ENCODE peak calls at places on chromosomes 7 and 10, in four cellular contexts. Y is PC-3, U is colonic mucosa, Z is NT2/D1. R is an unnamed sample.

GRCh38 chr7:41193738-41194287 is 509.1 kb downstream of the INHBA start:
- DNase-seq in Y (no peak), U (no peak), Z (no peak), R (no peak)

GRCh38 chr7:7969306-7970112 is 913 bp downstream of the GLCCI1 start:
- DNase-seq in Y (peak), U (peak), Z (peak), R (peak)

GRCh38 chr7:13017881-13018280 is 330.4 kb downstream of the ARL4A start:
- DNase-seq in Y (peak), U (no peak), Z (no peak), R (peak)

GRCh38 chr10:118032564-118032963 is 14.2 kb downstream of the RAB11FIP2 start:
- DNase-seq in Y (no peak), U (no peak), Z (no peak), R (no peak)

GRCh38 chr7:38291117-38291647 is 17.7 kb upstream of the TARP start:
- DNase-seq in Y (no peak), U (no peak), Z (no peak), R (no peak)

GRCh38 chr7:134724606-134725005 is 54.8 kb upstream of the CALD1 start:
- DNase-seq in Y (peak), U (no peak), Z (peak), R (peak)

GRCh38 chr7:128406986-128407589 is 2.7 kb downstream of the IMPDH1 start:
- DNase-seq in Y (no peak), U (no peak), Z (no peak), R (no peak)

GRCh38 chr10:74824184-74825032 is 2.0 kb upstream of the KAT6B start:
- DNase-seq in Y (no peak), U (no peak), Z (no peak), R (peak)

GRCh38 chr10:108783897-108784296 is 1139.4 kb downstream of the XPNPEP1 start:
- DNase-seq in Y (peak), U (peak), Z (peak), R (peak)

GRCh38 chr7:452791-453455 is 66.7 kb downstream of the PDGFA start:
- DNase-seq in Y (no peak), U (no peak), Z (no peak), R (no peak)

GRCh38 chr10:104910712-104911111 is 269.6 kb downstream of the SORCS3 start:
- DNase-seq in Y (no peak), U (no peak), Z (no peak), R (no peak)

GRCh38 chr10:130458509-130458908 is 322.3 kb downstream of the GLRX3 start:
- DNase-seq in Y (no peak), U (no peak), Z (no peak), R (no peak)

GRCh38 chr10:16509996-16510395 is 11.7 kb downstream of the C1QL3 start:
- DNase-seq in Y (no peak), U (no peak), Z (no peak), R (peak)

GRCh38 chr7:116999316-116999715 is 46.0 kb downstream of the ST7 start:
- DNase-seq in Y (peak), U (no peak), Z (no peak), R (peak)

GRCh38 chr7:4700577-4701235 is 18.6 kb downstream of the FOXK1 start:
- DNase-seq in Y (no peak), U (no peak), Z (no peak), R (no peak)

GRCh38 chr10:87635498-87636312 is 24.0 kb upstream of the PAPSS2 start:
- DNase-seq in Y (peak), U (no peak), Z (no peak), R (peak)

GRCh38 chr7:157132796-157133195 is 5.9 kb upstream of the UBE3C start:
- DNase-seq in Y (peak), U (no peak), Z (no peak), R (no peak)

DNA sequence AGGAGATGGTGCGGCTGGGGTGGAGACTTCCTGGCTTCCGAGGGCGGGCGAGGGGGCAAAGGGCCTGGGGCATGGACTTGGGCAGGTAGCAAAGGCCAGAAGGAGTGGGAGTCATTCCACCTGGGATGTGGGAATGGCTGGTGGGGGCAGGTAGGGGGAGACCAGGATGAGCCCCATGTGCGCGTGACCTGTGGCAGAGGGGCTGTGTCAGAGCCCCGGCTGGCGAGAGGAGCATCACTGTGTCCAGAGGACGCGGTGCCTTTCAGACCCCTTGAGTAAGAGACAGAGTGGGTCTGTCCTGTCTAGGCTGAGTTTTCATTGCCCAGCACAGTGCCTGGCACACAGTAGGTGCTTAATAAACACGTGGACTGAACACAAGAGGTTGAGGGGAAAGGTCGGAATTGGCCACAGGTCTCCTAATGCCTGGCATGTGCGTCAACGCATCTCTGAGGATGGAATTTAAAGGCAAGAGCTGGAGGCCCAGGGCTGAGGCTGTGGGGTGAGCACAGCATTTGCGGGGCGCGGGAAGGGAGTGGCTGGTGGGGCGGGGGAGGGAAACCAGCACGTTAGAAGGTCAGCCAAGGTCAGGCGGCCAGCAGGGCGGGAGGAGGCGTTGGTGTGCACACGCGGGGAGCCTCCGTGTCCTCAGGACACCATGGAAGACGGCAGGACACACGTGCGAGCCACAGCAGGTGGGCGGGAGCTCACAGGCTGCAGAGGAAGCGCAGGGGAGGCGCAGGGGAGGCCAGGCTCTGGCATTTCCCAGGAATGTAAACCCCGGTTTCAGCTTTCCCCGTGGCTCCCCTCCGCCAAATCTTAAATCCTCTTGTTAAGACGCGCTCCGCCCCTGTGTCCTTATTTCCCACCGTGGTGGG is 51.8 kb downstream of the CUX1 start:
- DNase-seq in Y (no peak), U (no peak), Z (no peak), R (no peak)
- H3K4me3 ChIP-seq in Y (no peak), U (no peak), Z (no peak), R (no peak)

GRCh38 chr7:149427096-149427680 is 33.7 kb downstream of the ZNF777 start:
- DNase-seq in Y (no peak), U (no peak), Z (no peak), R (peak)

GRCh38 chr7:149420006-149420405 is 40.9 kb downstream of the ZNF777 start:
- DNase-seq in Y (no peak), U (no peak), Z (no peak), R (no peak)

GRCh38 chr7:149423441-149423970 is 37.4 kb downstream of the ZNF777 start:
- DNase-seq in Y (no peak), U (no peak), Z (no peak), R (no peak)

GRCh38 chr7:149422065-149422913 is 38.6 kb downstream of the ZNF777 start:
- DNase-seq in Y (peak), U (peak), Z (peak), R (peak)

DNA sequence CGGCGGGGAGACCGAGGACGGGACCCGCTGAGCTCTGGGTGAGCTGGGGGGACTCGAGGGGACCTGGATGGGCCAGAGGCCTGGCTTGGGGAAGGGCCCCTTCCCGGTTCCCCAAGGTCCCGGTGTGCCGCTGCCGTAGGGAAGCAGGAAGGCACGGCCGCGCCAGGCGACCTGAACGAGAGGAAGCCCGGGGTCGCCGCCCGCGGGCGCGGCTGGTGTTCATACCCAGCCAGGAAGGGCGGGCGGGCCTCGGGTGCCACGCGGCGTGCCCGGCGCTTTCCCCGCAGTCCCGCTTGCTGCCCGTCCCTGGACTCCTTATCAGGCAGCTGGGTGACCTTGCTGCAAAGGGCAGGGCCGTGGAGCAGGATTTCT is 38.0 kb downstream of the ZNF777 start:
- DNase-seq in Y (no peak), U (peak), Z (no peak), R (no peak)
- H3K9ac ChIP-seq in Y (no peak), U (peak), Z (no peak), R (peak)

DNA sequence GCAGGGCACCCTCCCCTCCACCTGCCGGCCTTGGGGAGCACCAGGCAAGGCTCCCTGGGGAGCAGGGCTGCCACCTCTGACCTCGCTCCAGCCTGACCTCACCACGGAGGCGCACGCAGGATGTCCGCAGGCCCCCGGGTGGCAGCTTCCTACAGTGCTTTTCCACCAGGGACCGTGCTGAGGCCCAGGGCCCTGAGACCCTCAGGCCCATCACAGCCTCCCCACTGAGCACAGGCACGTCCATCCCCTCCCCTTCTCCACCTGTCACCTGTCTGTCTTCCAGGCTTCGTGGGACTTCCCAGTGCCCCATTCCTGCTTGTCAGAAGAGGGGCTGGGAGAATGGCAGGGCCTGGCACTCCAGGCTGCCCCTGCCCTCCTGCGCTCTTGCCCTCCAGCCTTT is 90.1 kb downstream of the LHPP start:
- DNase-seq in Y (no peak), U (no peak), Z (no peak), R (no peak)
- H3K4me3 ChIP-seq in Y (no peak), U (no peak), Z (no peak), R (no peak)

DNA sequence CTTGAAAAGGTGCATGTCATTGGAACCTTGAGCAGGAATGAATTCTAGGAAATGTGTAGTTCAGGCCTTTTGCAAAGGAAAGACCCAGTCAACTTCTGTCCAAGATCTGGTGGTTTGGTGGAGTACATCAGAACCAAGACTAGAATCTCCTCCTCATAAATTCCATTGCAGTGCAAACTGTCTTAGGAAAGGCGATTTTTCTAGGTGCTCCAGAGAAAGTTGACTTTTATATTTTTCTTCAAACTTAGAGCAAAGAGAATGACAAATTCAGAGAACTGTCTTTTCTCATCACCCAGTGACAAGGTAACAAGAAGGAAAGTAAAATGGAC is 50.0 kb downstream of the PRTFDC1 start:
- DNase-seq in Y (no peak), U (no peak), Z (no peak), R (no peak)
- H3K9ac ChIP-seq in Y (peak), U (peak), Z (no peak), R (no peak)

GRCh38 chr7:88480901-88481300 is 174.2 kb upstream of the STEAP4 start:
- DNase-seq in Y (no peak), U (peak), Z (no peak), R (no peak)
- H3K4me3 ChIP-seq in Y (no peak), U (no peak), Z (no peak), R (no peak)

DNA sequence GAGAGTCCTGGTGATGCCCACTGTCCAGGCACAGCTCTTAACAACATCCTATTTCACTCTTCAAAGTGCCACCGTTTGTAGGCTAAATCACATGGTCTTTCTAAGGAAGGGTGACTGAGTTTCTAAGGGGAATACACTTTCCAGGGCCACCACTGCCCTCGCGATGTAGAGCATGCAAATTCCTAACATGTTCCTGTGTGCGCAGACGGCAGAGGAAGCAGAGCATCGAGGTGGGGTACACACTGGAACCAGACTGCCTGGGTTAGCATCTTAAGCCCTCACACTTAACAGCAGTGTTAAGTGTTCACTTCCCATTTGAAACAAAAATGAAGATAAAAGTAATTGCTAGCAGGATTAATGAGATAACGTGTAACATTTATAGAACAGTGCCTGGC is 3.0 kb downstream of the VOPP1 start:
- DNase-seq in Y (no peak), U (no peak), Z (no peak), R (no peak)
- H3K9ac ChIP-seq in Y (no peak), U (peak), Z (peak), R (no peak)

GRCh38 chr10:11604742-11605650 is 6.5 kb downstream of the USP6NL start:
- DNase-seq in Y (no peak), U (no peak), Z (no peak), R (no peak)
- H3K4me3 ChIP-seq in Y (no peak), U (no peak), Z (no peak), R (no peak)

DNA sequence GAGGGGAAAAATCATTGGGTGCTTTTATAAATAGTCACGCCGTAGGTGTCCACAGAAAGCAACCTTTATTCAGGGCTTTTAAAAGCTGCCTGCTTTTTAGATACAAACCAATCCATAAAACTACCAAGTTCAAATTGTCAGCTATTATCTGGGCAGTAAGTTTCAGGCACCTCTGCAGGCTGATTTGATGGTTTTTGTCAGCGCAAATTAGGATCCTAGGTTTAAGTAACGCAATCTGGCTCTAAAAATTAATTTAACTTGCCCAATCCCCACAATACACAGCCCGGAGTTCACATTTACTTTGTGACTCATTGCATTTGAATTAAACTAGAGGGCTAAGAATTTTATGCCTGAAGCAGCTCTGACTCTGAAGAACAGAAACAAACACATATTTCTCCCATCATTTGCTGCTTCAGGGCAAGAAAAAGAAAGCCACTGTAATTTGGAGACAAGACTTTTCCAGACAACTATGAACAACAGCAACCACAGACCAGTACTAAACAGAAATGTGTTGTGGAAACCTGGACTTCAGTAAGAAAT is 43.3 kb downstream of the NRP1 start:
- DNase-seq in Y (peak), U (no peak), Z (no peak), R (peak)
- H3K9ac ChIP-seq in Y (peak), U (no peak), Z (no peak), R (peak)

GRCh38 chr10:114897593-114897992 is 40.4 kb upstream of the TRUB1 start:
- DNase-seq in Y (no peak), U (no peak), Z (no peak), R (no peak)

GRCh38 chr10:114893248-114893647 is 44.7 kb upstream of the TRUB1 start:
- DNase-seq in Y (peak), U (no peak), Z (no peak), R (no peak)
- H3K4me3 ChIP-seq in Y (no peak), U (no peak), Z (no peak), R (no peak)

GRCh38 chr10:72260215-72260587 is 13.5 kb upstream of the DDIT4 start:
- DNase-seq in Y (no peak), U (no peak), Z (no peak), R (no peak)

GRCh38 chr10:72259491-72260214 is 14.1 kb upstream of the DDIT4 start:
- DNase-seq in Y (no peak), U (no peak), Z (no peak), R (peak)

GRCh38 chr10:72261323-72262018 is 12.3 kb upstream of the DDIT4 start:
- DNase-seq in Y (peak), U (peak), Z (no peak), R (no peak)

GRCh38 chr10:72258617-72259016 is 15.1 kb upstream of the DDIT4 start:
- DNase-seq in Y (no peak), U (no peak), Z (no peak), R (no peak)

GRCh38 chr10:72260588-72261322 is 13.0 kb upstream of the DDIT4 start:
- DNase-seq in Y (peak), U (peak), Z (peak), R (peak)
- H3K9ac ChIP-seq in Y (no peak), U (peak), Z (peak), R (peak)

R was measured in adipocyte.